ENCODE peak calls at places on chromosomes 13 and 19, in six cellular contexts. One of them, this sample, is unnamed.

GRCh38 chr13:48973845-48974431 is 1.8 kb upstream of the FNDC3A start:
- DNase-seq in ascending aorta: no peak
- DNase-seq in ELR: no peak
- DNase-seq in foreskin keratinocyte: no peak
- DNase-seq in stimulated activated CD4-positive, alpha-beta T cell treated with anti-CD3 and anti-CD28 coated beads, Interleukin-2, amount 100 ng/mL, for 48 hours: no peak
- DNase-seq in activated naive CD4-positive, alpha-beta T cell: no peak
- DNase-seq in this sample: no peak

GRCh38 chr13:49220035-49220855 is at the start of gene MLNR:
- DNase-seq in ELR: no peak
- DNase-seq in stimulated activated CD4-positive, alpha-beta T cell treated with anti-CD3 and anti-CD28 coated beads, Interleukin-2, amount 100 ng/mL, for 48 hours: no peak
- DNase-seq in ascending aorta: no peak
- DNase-seq in activated naive CD4-positive, alpha-beta T cell: peak; percentile 6
- DNase-seq in foreskin keratinocyte: no peak
- DNase-seq in this sample: no peak

GRCh38 chr13:30679483-30680330 is 55.6 kb upstream of the ALOX5AP start:
- DNase-seq in stimulated activated CD4-positive, alpha-beta T cell treated with anti-CD3 and anti-CD28 coated beads, Interleukin-2, amount 100 ng/mL, for 48 hours: no peak
- DNase-seq in activated naive CD4-positive, alpha-beta T cell: no peak
- DNase-seq in foreskin keratinocyte: no peak
- DNase-seq in ascending aorta: no peak
- DNase-seq in ELR: peak; percentile 56
- DNase-seq in this sample: no peak

GRCh38 chr13:113063091-113063491 is 42.5 kb upstream of the F7 start:
- DNase-seq in ELR: no peak
- DNase-seq in ascending aorta: no peak
- DNase-seq in foreskin keratinocyte: no peak
- DNase-seq in stimulated activated CD4-positive, alpha-beta T cell treated with anti-CD3 and anti-CD28 coated beads, Interleukin-2, amount 100 ng/mL, for 48 hours: no peak
- DNase-seq in activated naive CD4-positive, alpha-beta T cell: no peak
- DNase-seq in this sample: no peak

GRCh38 chr13:100633461-100633860 is 41.1 kb downstream of the TMTC4 start:
- DNase-seq in ascending aorta: no peak
- DNase-seq in foreskin keratinocyte: peak; percentile 89
- DNase-seq in stimulated activated CD4-positive, alpha-beta T cell treated with anti-CD3 and anti-CD28 coated beads, Interleukin-2, amount 100 ng/mL, for 48 hours: no peak
- DNase-seq in activated naive CD4-positive, alpha-beta T cell: no peak
- DNase-seq in ELR: peak; percentile 78
- DNase-seq in this sample: no peak

GRCh38 chr19:35852029-35852780 is at the start of gene NPHS1:
- DNase-seq in ELR: no peak
- DNase-seq in ascending aorta: no peak
- DNase-seq in foreskin keratinocyte: no peak
- DNase-seq in stimulated activated CD4-positive, alpha-beta T cell treated with anti-CD3 and anti-CD28 coated beads, Interleukin-2, amount 100 ng/mL, for 48 hours: no peak
- DNase-seq in activated naive CD4-positive, alpha-beta T cell: no peak
- DNase-seq in this sample: no peak

GRCh38 chr13:59326717-59327116 is 837.0 kb downstream of the DIAPH3 start:
- DNase-seq in stimulated activated CD4-positive, alpha-beta T cell treated with anti-CD3 and anti-CD28 coated beads, Interleukin-2, amount 100 ng/mL, for 48 hours: no peak
- DNase-seq in ascending aorta: no peak
- DNase-seq in foreskin keratinocyte: no peak
- DNase-seq in ELR: no peak
- DNase-seq in activated naive CD4-positive, alpha-beta T cell: no peak
- DNase-seq in this sample: no peak

GRCh38 chr13:100550433-100550832 is 38.2 kb downstream of the GGACT start:
- DNase-seq in activated naive CD4-positive, alpha-beta T cell: no peak
- DNase-seq in stimulated activated CD4-positive, alpha-beta T cell treated with anti-CD3 and anti-CD28 coated beads, Interleukin-2, amount 100 ng/mL, for 48 hours: no peak
- DNase-seq in ascending aorta: no peak
- DNase-seq in foreskin keratinocyte: no peak
- DNase-seq in ELR: peak; percentile 46
- DNase-seq in this sample: no peak

GRCh38 chr19:17762505-17763229 is 11.4 kb downstream of the FCHO1 start:
- DNase-seq in foreskin keratinocyte: peak; percentile 60
- DNase-seq in activated naive CD4-positive, alpha-beta T cell: no peak
- DNase-seq in ELR: peak; percentile 76
- DNase-seq in stimulated activated CD4-positive, alpha-beta T cell treated with anti-CD3 and anti-CD28 coated beads, Interleukin-2, amount 100 ng/mL, for 48 hours: no peak
- DNase-seq in ascending aorta: no peak
- DNase-seq in this sample: no peak

GRCh38 chr19:16131648-16132047 is 11.8 kb upstream of the HSH2D start:
- DNase-seq in activated naive CD4-positive, alpha-beta T cell: no peak
- DNase-seq in stimulated activated CD4-positive, alpha-beta T cell treated with anti-CD3 and anti-CD28 coated beads, Interleukin-2, amount 100 ng/mL, for 48 hours: no peak
- DNase-seq in ELR: no peak
- DNase-seq in foreskin keratinocyte: no peak
- DNase-seq in ascending aorta: no peak
- DNase-seq in this sample: no peak

GRCh38 chr19:36963262-36963661 is 47.1 kb downstream of the ZNF568 start:
- DNase-seq in activated naive CD4-positive, alpha-beta T cell: no peak
- DNase-seq in ascending aorta: no peak
- DNase-seq in ELR: no peak
- DNase-seq in foreskin keratinocyte: no peak
- DNase-seq in stimulated activated CD4-positive, alpha-beta T cell treated with anti-CD3 and anti-CD28 coated beads, Interleukin-2, amount 100 ng/mL, for 48 hours: no peak
- DNase-seq in this sample: peak; percentile 36

GRCh38 chr19:44746946-44747738 is 1.4 kb upstream of the BCL3 start:
- DNase-seq in foreskin keratinocyte: peak; percentile 93
- DNase-seq in stimulated activated CD4-positive, alpha-beta T cell treated with anti-CD3 and anti-CD28 coated beads, Interleukin-2, amount 100 ng/mL, for 48 hours: peak; percentile 88
- DNase-seq in ascending aorta: peak; percentile 98
- DNase-seq in ELR: peak; percentile 95
- DNase-seq in activated naive CD4-positive, alpha-beta T cell: peak; percentile 70
- DNase-seq in this sample: no peak

GRCh38 chr19:6761053-6761676 is 6.1 kb downstream of the SH2D3A start:
- DNase-seq in foreskin keratinocyte: no peak
- DNase-seq in ELR: peak; percentile 33
- DNase-seq in stimulated activated CD4-positive, alpha-beta T cell treated with anti-CD3 and anti-CD28 coated beads, Interleukin-2, amount 100 ng/mL, for 48 hours: no peak
- DNase-seq in ascending aorta: no peak
- DNase-seq in activated naive CD4-positive, alpha-beta T cell: no peak
- DNase-seq in this sample: no peak

GRCh38 chr13:21242236-21242635 is 65.8 kb downstream of the MRPL57 start:
- DNase-seq in activated naive CD4-positive, alpha-beta T cell: no peak
- DNase-seq in foreskin keratinocyte: no peak
- DNase-seq in stimulated activated CD4-positive, alpha-beta T cell treated with anti-CD3 and anti-CD28 coated beads, Interleukin-2, amount 100 ng/mL, for 48 hours: no peak
- DNase-seq in ELR: no peak
- DNase-seq in ascending aorta: no peak
- DNase-seq in this sample: no peak

GRCh38 chr13:90956036-90956435 is 391.5 kb upstream of the MIR17HG start:
- DNase-seq in stimulated activated CD4-positive, alpha-beta T cell treated with anti-CD3 and anti-CD28 coated beads, Interleukin-2, amount 100 ng/mL, for 48 hours: no peak
- DNase-seq in activated naive CD4-positive, alpha-beta T cell: no peak
- DNase-seq in foreskin keratinocyte: no peak
- DNase-seq in ELR: no peak
- DNase-seq in ascending aorta: no peak
- DNase-seq in this sample: no peak

GRCh38 chr19:52398091-52398461 is 427 bp downstream of the ZNF528 start:
- DNase-seq in ascending aorta: peak; percentile 65
- DNase-seq in stimulated activated CD4-positive, alpha-beta T cell treated with anti-CD3 and anti-CD28 coated beads, Interleukin-2, amount 100 ng/mL, for 48 hours: no peak
- DNase-seq in activated naive CD4-positive, alpha-beta T cell: no peak
- DNase-seq in foreskin keratinocyte: no peak
- DNase-seq in ELR: peak; percentile 30
- DNase-seq in this sample: no peak

GRCh38 chr13:112881656-112882554 is 87.1 kb upstream of the MCF2L start:
- DNase-seq in ELR: no peak
- DNase-seq in foreskin keratinocyte: no peak
- DNase-seq in stimulated activated CD4-positive, alpha-beta T cell treated with anti-CD3 and anti-CD28 coated beads, Interleukin-2, amount 100 ng/mL, for 48 hours: no peak
- DNase-seq in activated naive CD4-positive, alpha-beta T cell: no peak
- DNase-seq in ascending aorta: no peak
- DNase-seq in this sample: no peak

GRCh38 chr13:110244096-110244830 is 62.7 kb downstream of the COL4A1 start:
- DNase-seq in ascending aorta: no peak
- DNase-seq in stimulated activated CD4-positive, alpha-beta T cell treated with anti-CD3 and anti-CD28 coated beads, Interleukin-2, amount 100 ng/mL, for 48 hours: no peak
- DNase-seq in foreskin keratinocyte: no peak
- DNase-seq in ELR: no peak
- DNase-seq in activated naive CD4-positive, alpha-beta T cell: no peak
- DNase-seq in this sample: no peak

GRCh38 chr13:110274687-110275086 is 32.3 kb downstream of the COL4A1 start:
- DNase-seq in activated naive CD4-positive, alpha-beta T cell: no peak
- DNase-seq in stimulated activated CD4-positive, alpha-beta T cell treated with anti-CD3 and anti-CD28 coated beads, Interleukin-2, amount 100 ng/mL, for 48 hours: no peak
- DNase-seq in ELR: peak; percentile 20
- DNase-seq in ascending aorta: peak; percentile 74
- DNase-seq in foreskin keratinocyte: no peak
- DNase-seq in this sample: no peak

GRCh38 chr13:67223742-67224141 is 6.4 kb downstream of the PCDH9 start:
- DNase-seq in foreskin keratinocyte: no peak
- DNase-seq in ELR: peak; percentile 27
- DNase-seq in ascending aorta: no peak
- DNase-seq in activated naive CD4-positive, alpha-beta T cell: no peak
- DNase-seq in stimulated activated CD4-positive, alpha-beta T cell treated with anti-CD3 and anti-CD28 coated beads, Interleukin-2, amount 100 ng/mL, for 48 hours: no peak
- DNase-seq in this sample: no peak

GRCh38 chr19:15300533-15301194 is 31.7 kb downstream of the BRD4 start:
- DNase-seq in ELR: peak; percentile 87
- DNase-seq in foreskin keratinocyte: peak; percentile 63
- DNase-seq in activated naive CD4-positive, alpha-beta T cell: no peak
- DNase-seq in stimulated activated CD4-positive, alpha-beta T cell treated with anti-CD3 and anti-CD28 coated beads, Interleukin-2, amount 100 ng/mL, for 48 hours: no peak
- DNase-seq in ascending aorta: no peak
- DNase-seq in this sample: no peak

GRCh38 chr19:13089139-13089856 is 13.4 kb downstream of the LYL1 start:
- DNase-seq in stimulated activated CD4-positive, alpha-beta T cell treated with anti-CD3 and anti-CD28 coated beads, Interleukin-2, amount 100 ng/mL, for 48 hours: no peak
- DNase-seq in foreskin keratinocyte: no peak
- DNase-seq in activated naive CD4-positive, alpha-beta T cell: no peak
- DNase-seq in ELR: peak; percentile 64
- DNase-seq in ascending aorta: peak; percentile 68
- DNase-seq in this sample: no peak

GRCh38 chr19:10104665-10105221 is 1.4 kb upstream of the PPAN start:
- DNase-seq in stimulated activated CD4-positive, alpha-beta T cell treated with anti-CD3 and anti-CD28 coated beads, Interleukin-2, amount 100 ng/mL, for 48 hours: peak; percentile 63
- DNase-seq in ascending aorta: no peak
- DNase-seq in foreskin keratinocyte: no peak
- DNase-seq in activated naive CD4-positive, alpha-beta T cell: peak; percentile 49
- DNase-seq in ELR: no peak
- DNase-seq in this sample: no peak

GRCh38 chr13:25171517-25172302 is at the start of gene AMER2:
- DNase-seq in ascending aorta: no peak
- DNase-seq in ELR: no peak
- DNase-seq in activated naive CD4-positive, alpha-beta T cell: no peak
- DNase-seq in stimulated activated CD4-positive, alpha-beta T cell treated with anti-CD3 and anti-CD28 coated beads, Interleukin-2, amount 100 ng/mL, for 48 hours: no peak
- DNase-seq in foreskin keratinocyte: no peak
- DNase-seq in this sample: no peak

GRCh38 chr13:33797622-33798021 is 20.3 kb upstream of the RFC3 start:
- DNase-seq in activated naive CD4-positive, alpha-beta T cell: no peak
- DNase-seq in foreskin keratinocyte: no peak
- DNase-seq in ELR: peak; percentile 11
- DNase-seq in stimulated activated CD4-positive, alpha-beta T cell treated with anti-CD3 and anti-CD28 coated beads, Interleukin-2, amount 100 ng/mL, for 48 hours: no peak
- DNase-seq in ascending aorta: no peak
- DNase-seq in this sample: no peak

GRCh38 chr13:94272038-94272437 is 207.4 kb downstream of the DCT start:
- DNase-seq in ascending aorta: no peak
- DNase-seq in stimulated activated CD4-positive, alpha-beta T cell treated with anti-CD3 and anti-CD28 coated beads, Interleukin-2, amount 100 ng/mL, for 48 hours: no peak
- DNase-seq in foreskin keratinocyte: peak; percentile 20
- DNase-seq in ELR: peak; percentile 20
- DNase-seq in activated naive CD4-positive, alpha-beta T cell: no peak
- DNase-seq in this sample: no peak